ENCODE peak calls at places on chromosomes 4 and X, in seven cellular contexts. Z, Y, U, E, J, W and P are unnamed samples.

GRCh38 chr4:15144249-15144966 is 142.1 kb downstream of the CPEB2 start:
- DNase-seq in J (no peak), U (no peak), Y (no peak), E (no peak), W (no peak), Z (no peak), P (no peak)

GRCh38 chr4:67218883-67219282 is 326.4 kb downstream of the CENPC start:
- DNase-seq in Y (no peak), U (no peak), E (no peak), Z (no peak), J (no peak), W (no peak), P (no peak)

GRCh38 chr4:150950657-150951056 is 64.4 kb downstream of the LRBA start:
- DNase-seq in Z (no peak), U (no peak), E (no peak), J (no peak), Y (no peak), W (no peak), P (no peak)

GRCh38 chrX:100681581-100681980 is 37.6 kb downstream of the SRPX2 start:
- DNase-seq in W (no peak), Z (no peak), J (no peak), U (no peak), E (no peak), Y (no peak), P (no peak)

GRCh38 chrX:153456161-153456560 is 10.3 kb upstream of the TREX2 start:
- DNase-seq in W (no peak), E (peak; percentile 10), Z (no peak), U (no peak), Y (no peak), J (no peak), P (no peak)

GRCh38 chr4:70269674-70270073 is 27.3 kb downstream of the CSN3 start:
- DNase-seq in Z (no peak), W (no peak), U (no peak), J (no peak), E (no peak), Y (no peak), P (no peak)

GRCh38 chr4:166896254-166896653 is 338.0 kb downstream of the SPOCK3 start:
- DNase-seq in E (no peak), U (no peak), Y (no peak), Z (no peak), J (no peak), W (no peak), P (no peak)

GRCh38 chr4:98522603-98523395 is 135.6 kb downstream of the TSPAN5 start:
- DNase-seq in W (no peak), Y (peak; percentile 92), J (no peak), U (no peak), E (no peak), Z (no peak), P (no peak)

GRCh38 chrX:34350552-34350951 is 218.4 kb upstream of the FAM47A start:
- DNase-seq in Z (no peak), U (no peak), E (no peak), Y (no peak), W (no peak), J (no peak), P (no peak)

GRCh38 chrX:15563056-15563455 is 37.7 kb downstream of the ACE2 start:
- DNase-seq in Z (no peak), J (no peak), W (peak; percentile 35), E (no peak), Y (no peak), U (no peak), P (no peak)

GRCh38 chrX:71183341-71183740 is 38.7 kb downstream of the NLGN3 start:
- DNase-seq in E (no peak), W (no peak), U (no peak), Z (no peak), Y (no peak), J (no peak), P (no peak)

GRCh38 chr4:6008092-6008551 is 10.1 kb downstream of the C4orf50 start:
- DNase-seq in U (no peak), Y (no peak), Z (no peak), E (no peak), W (no peak), J (no peak), P (no peak)

GRCh38 chrX:106707771-106708454 is 18.6 kb upstream of the RNF128 start:
- DNase-seq in J (no peak), W (no peak), E (no peak), Y (peak; percentile 94), Z (no peak), U (no peak), P (no peak)

GRCh38 chrX:43750248-43750676 is 94.2 kb downstream of the MAOA start:
- DNase-seq in J (peak; percentile 56), W (peak; percentile 61), E (peak; percentile 67), Y (peak; percentile 19), U (peak; percentile 72), Z (peak; percentile 61), P (peak; percentile 2)

GRCh38 chrX:2447484-2447883 is 53.3 kb downstream of the DHRSX start:
- DNase-seq in W (no peak), J (no peak), E (no peak), Y (no peak), U (no peak), Z (no peak), P (no peak)

GRCh38 chr4:150569384-150569987 is 12.5 kb upstream of the MAB21L2 start:
- DNase-seq in Z (no peak), U (no peak), E (no peak), Y (peak; percentile 79), J (no peak), W (no peak), P (no peak)

GRCh38 chr4:142581891-142582290 is 264.2 kb downstream of the INPP4B start:
- DNase-seq in E (no peak), Z (no peak), W (no peak), Y (no peak), J (no peak), U (no peak), P (no peak)

GRCh38 chrX:105190252-105190853 is 30.1 kb downstream of the TEX13A start:
- DNase-seq in Z (peak; percentile 9), W (peak; percentile 10), U (no peak), Y (peak; percentile 6), J (no peak), E (no peak), P (no peak)

GRCh38 chr4:4735136-4735754 is 124.2 kb upstream of the MSX1 start:
- DNase-seq in J (no peak), W (no peak), U (no peak), E (no peak), Y (peak; percentile 7), Z (no peak), P (no peak)

GRCh38 chr4:2284161-2284933 is 22.4 kb upstream of the MXD4 start:
- DNase-seq in J (no peak), Z (no peak), U (peak; percentile 40), W (no peak), Y (no peak), E (no peak), P (no peak)

GRCh38 chrX:97556359-97556758 is 672.7 kb downstream of the RPA4 start:
- DNase-seq in E (no peak), Y (no peak), J (no peak), W (no peak), U (no peak), Z (no peak), P (no peak)

GRCh38 chr4:79977131-79977840 is 95.7 kb downstream of the ANTXR2 start:
- DNase-seq in W (no peak), Y (peak; percentile 22), Z (no peak), J (no peak), E (no peak), U (no peak), P (no peak)

GRCh38 chrX:47327902-47328301 is 42.5 kb upstream of the ZNF157 start:
- DNase-seq in E (no peak), U (no peak), W (no peak), J (no peak), Z (no peak), Y (no peak), P (no peak)

GRCh38 chrX:22135994-22136684 is 104.0 kb downstream of the PHEX start:
- DNase-seq in U (peak; percentile 67), J (no peak), Z (peak; percentile 40), E (peak; percentile 60), Y (peak; percentile 60), W (no peak), P (no peak)

GRCh38 chrX:150225266-150225665 is 137.9 kb upstream of the MAMLD1 start:
- DNase-seq in W (no peak), Z (no peak), Y (no peak), U (no peak), J (no peak), E (no peak), P (no peak)

GRCh38 chr4:98801259-98801725 is 127.6 kb downstream of the EIF4E start:
- DNase-seq in E (no peak), Y (no peak), U (no peak), W (no peak), Z (no peak), J (peak; percentile 66), P (no peak)

GRCh38 chr4:173332021-173332487 is 2.1 kb downstream of the HMGB2 start:
- DNase-seq in Z (no peak), W (no peak), Y (peak; percentile 16), U (no peak), J (no peak), E (no peak), P (no peak)

GRCh38 chrX:38102875-38103274 is 96.5 kb downstream of the SYTL5 start:
- DNase-seq in U (no peak), E (no peak), Y (no peak), J (no peak), W (no peak), Z (peak; percentile 1), P (no peak)

GRCh38 chrX:42094208-42094607 is 170.9 kb upstream of the CASK start:
- DNase-seq in W (no peak), Z (peak; percentile 5), Y (peak; percentile 7), E (no peak), J (no peak), U (no peak), P (no peak)

GRCh38 chr4:54063224-54063623 is 1.2 kb downstream of the CHIC2 start:
- DNase-seq in E (no peak), Z (no peak), J (no peak), Y (peak; percentile 60), W (no peak), U (no peak), P (no peak)

GRCh38 chr4:115537387-115537786 is 424.0 kb upstream of the NDST4 start:
- DNase-seq in U (no peak), Z (peak; percentile 1), W (no peak), E (no peak), J (no peak), Y (no peak), P (no peak)
- TF ChIP-seq CTCF in U (peak; percentile 5), Z (peak; percentile 64), W (peak; percentile 14), E (peak; percentile 24), J (no peak), Y (no peak), P (peak; percentile 17)

GRCh38 chr4:139050436-139050835 is 34.9 kb downstream of the NOCT start:
- DNase-seq in Z (no peak), J (no peak), W (no peak), E (no peak), U (no peak), Y (peak; percentile 57), P (no peak)
- H3K27ac ChIP-seq in Z (no peak overlapping the region), J (no peak overlapping the region), W (no peak overlapping the region), E (no peak overlapping the region), U (no peak overlapping the region), Y (no peak overlapping the region), P (no peak overlapping the region)

GRCh38 chrX:48834383-48834709 is 1.1 kb downstream of the PCSK1N start:
- DNase-seq in E (no peak), J (no peak), U (peak; percentile 9), Z (peak; percentile 5), Y (no peak), W (no peak), P (no peak)
- H3K4me3 ChIP-seq in E (no peak overlapping the region), J (peak overlapping the region; percentile 48), U (no peak overlapping the region), Z (no peak overlapping the region), Y (no peak overlapping the region), W (no peak overlapping the region), P (no peak overlapping the region)

GRCh38 chr4:7861440-7861881 is 78.2 kb downstream of the AFAP1 start:
- DNase-seq in J (no peak), W (no peak), Y (peak; percentile 97), E (no peak), Z (no peak), U (no peak), P (no peak)
- TF ChIP-seq CTCF in J (no peak), W (no peak), Y (no peak), E (no peak), Z (no peak), U (no peak), P (no peak)